ENCODE peak calls at places on chromosomes 13 and 19, in seven cellular contexts. X is MM.1S, A is hepatocyte, O is PC-9, M is HCT116, B is GM23338, D is PC-3. I is an unnamed sample.

GRCh38 chr13:73874460-73874859 is 259.7 kb downstream of the KLF12 start:
- DNase-seq in X (no peak), D (no peak), A (no peak), B (no peak), M (no peak), O (no peak), I (no peak)

GRCh38 chr19:38713227-38713649 is 31.0 kb downstream of the CAPN12 start:
- DNase-seq in A (no peak), M (no peak), O (no peak), D (no peak), X (no peak), B (no peak), I (no peak)

GRCh38 chr19:38319421-38320258 is at the start of gene KCNK6:
- DNase-seq in O (no peak), B (peak; percentile 77), A (peak; percentile 63), X (no peak), D (no peak), M (no peak), I (peak; percentile 71)

GRCh38 chr13:90710355-90710754 is 637.1 kb upstream of the MIR17HG start:
- DNase-seq in O (no peak), D (no peak), X (no peak), M (no peak), B (no peak), A (no peak), I (no peak)

GRCh38 chr13:97434417-97435296 is 688 bp downstream of the RAP2A start:
- DNase-seq in M (no peak), B (peak; percentile 28), D (peak; percentile 15), A (no peak), O (peak; percentile 41), X (peak; percentile 36), I (peak; percentile 62)

GRCh38 chr13:25701304-25701703 is 329.5 kb downstream of the ATP8A2 start:
- DNase-seq in X (no peak), D (no peak), B (no peak), M (no peak), O (no peak), A (no peak), I (no peak)

GRCh38 chr13:111944171-111944583 is 122.8 kb upstream of the SOX1 start:
- DNase-seq in O (no peak), D (no peak), A (no peak), B (no peak), M (no peak), X (no peak), I (no peak)

GRCh38 chr13:94459116-94459515 is 20.4 kb downstream of the DCT start:
- DNase-seq in O (no peak), M (no peak), A (no peak), X (no peak), D (no peak), B (no peak), I (no peak)

GRCh38 chr19:50793558-50794065 is 3.4 kb downstream of the ACP4 start:
- DNase-seq in O (no peak), D (peak; percentile 27), B (no peak), M (no peak), A (no peak), X (no peak), I (no peak)

GRCh38 chr19:28705008-28705407 is 507.9 kb downstream of the UQCRFS1 start:
- DNase-seq in D (peak; percentile 57), M (no peak), A (peak; percentile 66), O (peak; percentile 39), B (peak; percentile 52), X (no peak), I (peak; percentile 93)

DNA sequence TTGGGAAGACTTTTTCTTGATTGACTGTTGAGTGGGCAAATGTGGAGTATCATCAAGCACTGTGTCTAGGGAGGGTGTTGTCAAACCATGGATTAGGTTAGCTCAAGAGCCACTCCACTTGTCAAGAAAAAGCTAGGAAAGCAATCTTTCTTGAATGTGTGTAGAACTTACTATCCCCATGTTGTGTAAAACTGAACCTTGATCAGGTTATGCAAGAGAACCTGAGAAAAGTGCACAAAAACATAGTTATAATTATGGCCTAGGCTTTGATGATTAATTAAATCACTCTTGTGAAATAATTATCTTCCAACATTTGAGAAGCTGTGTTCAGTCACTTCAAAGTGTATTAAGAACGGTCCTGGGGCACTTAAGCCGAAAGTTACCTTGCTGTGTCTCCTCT is 238.2 kb upstream of the OBI1 start:
- DNase-seq in X (no peak), D (no peak), O (no peak), B (no peak), A (no peak), M (no peak), I (no peak)
- H3K9me2 ChIP-seq in X (no peaks in the 10 kb centered on the region), D (no peaks in the 10 kb centered on the region), O (no peaks in the 10 kb centered on the region), B (no peaks in the 10 kb centered on the region), A (no peaks in the 10 kb centered on the region), M (no peaks in the 10 kb centered on the region), I (no peaks in the 10 kb centered on the region)

DNA sequence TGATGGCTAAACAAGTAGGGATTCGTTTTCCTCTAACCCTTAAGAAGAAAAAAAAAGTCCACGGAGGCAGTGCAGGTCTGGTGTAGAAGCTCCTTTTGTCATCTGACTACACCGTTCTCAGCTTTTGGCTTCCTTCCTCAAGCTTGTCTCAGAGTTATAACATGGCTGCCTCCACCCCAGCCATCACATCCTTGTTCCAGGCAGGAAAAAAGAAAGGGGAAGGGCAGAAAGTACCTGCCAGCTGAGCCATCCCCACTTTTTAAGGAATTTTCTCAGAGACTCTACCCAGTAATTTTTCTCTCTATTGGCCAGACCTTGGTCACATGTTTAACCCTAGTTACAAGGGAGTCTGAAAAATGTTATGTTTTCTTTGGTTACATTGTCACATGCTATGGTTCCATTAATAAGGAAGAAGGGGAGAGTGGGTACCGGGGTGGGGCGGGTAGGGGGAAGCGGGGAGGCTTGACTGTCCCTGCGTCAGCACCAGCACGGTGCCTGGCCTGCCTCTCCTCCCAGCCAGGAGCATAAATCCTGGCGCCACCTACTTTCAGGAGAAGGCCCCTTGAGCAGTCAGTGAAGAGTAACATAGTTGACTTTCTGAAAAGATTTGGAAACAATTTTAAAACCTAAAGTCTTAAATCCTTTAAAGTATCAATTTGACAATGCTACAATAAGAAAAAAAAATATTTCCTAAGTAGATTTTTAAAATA is 11.1 kb downstream of the FAM124A start:
- DNase-seq in B (no peak), O (no peak), X (no peak), D (no peak), M (no peak), A (no peak), I (no peak)
- H3K27ac ChIP-seq in B (peak overlapping the region; percentile 17), O (no peak overlapping the region), X (no peak overlapping the region), D (no peak overlapping the region), M (no peak overlapping the region), A (no peak overlapping the region), I (no peak overlapping the region)

GRCh38 chr13:99989376-99990044 is 7.9 kb downstream of the ZIC2 start:
- DNase-seq in D (no peak), A (no peak), B (peak; percentile 61), X (no peak), O (no peak), M (no peak), I (no peak)
- TF ChIP-seq EZH2 in D (no peak), A (peak; percentile 35), B (no peak), X (no peak), O (no peak), M (no peak), I (no peak)

GRCh38 chr13:110423689-110424302 is 116.7 kb downstream of the COL4A2 start:
- DNase-seq in B (no peak), D (no peak), O (no peak), M (no peak), X (no peak), A (no peak), I (no peak)
- H3K9me2 ChIP-seq in B (no peaks in the 10 kb centered on the region), D (no peaks in the 10 kb centered on the region), O (no peaks in the 10 kb centered on the region), M (no peaks in the 10 kb centered on the region), X (no peaks in the 10 kb centered on the region), A (no peaks in the 10 kb centered on the region), I (no peaks in the 10 kb centered on the region)